ENCODE peak calls at places on chromosomes 13 and 19, in eight cellular contexts. D is neural progenitor cell; S is heart right ventricle; N is hepatocyte; Z is breast epithelium; G is ovary; O is CD4-positive, CD25-positive, alpha-beta regulatory T cell; C is psoas muscle. Y is an unnamed sample.
A peak's percentile ranks its signal among the peaks of the same experiment; 100 is the strongest.

GRCh38 chr19:43675269-43675879 is 5.4 kb upstream of the PLAUR start:
- DNase-seq in C (no peak), G (no peak), D (no peak), Z (peak; percentile 74), O (no peak), N (peak; percentile 86), S (no peak), Y (peak; percentile 89)

GRCh38 chr19:30148803-30149202 is 206.8 kb downstream of the URI1 start:
- DNase-seq in Z (no peak), S (no peak), G (no peak), D (no peak), N (no peak), C (no peak), O (no peak), Y (no peak)

GRCh38 chr13:47665041-47665440 is 336.0 kb downstream of the SUCLA2 start:
- DNase-seq in D (peak; percentile 24), N (no peak), S (no peak), C (no peak), G (no peak), Z (no peak), O (no peak), Y (no peak)

GRCh38 chr13:45447050-45447661 is 17.6 kb upstream of the COG3 start:
- DNase-seq in C (no peak), D (no peak), G (peak; percentile 45), N (no peak), Z (no peak), O (no peak), S (no peak), Y (no peak)

GRCh38 chr13:28750187-28751045 is 31.6 kb upstream of the SLC46A3 start:
- DNase-seq in G (no peak), O (no peak), N (no peak), S (no peak), C (no peak), Z (no peak), D (no peak), Y (no peak)

GRCh38 chr13:22271963-22272362 is 601.1 kb downstream of the FGF9 start:
- DNase-seq in G (no peak), C (no peak), Z (no peak), O (no peak), N (no peak), S (no peak), D (no peak), Y (no peak)

GRCh38 chr19:51044327-51044726 is 9.5 kb upstream of the KLK12 start:
- DNase-seq in G (no peak), N (no peak), O (no peak), D (no peak), C (no peak), S (no peak), Z (peak; percentile 48), Y (no peak)

GRCh38 chr13:112097770-112098169 is 30.8 kb downstream of the SOX1 start:
- DNase-seq in S (no peak), N (no peak), Z (no peak), D (no peak), O (no peak), G (no peak), C (no peak), Y (no peak)

GRCh38 chr13:107867701-107868661 is 347.4 kb downstream of the LIG4 start:
- DNase-seq in D (peak; percentile 83), O (no peak), N (peak; percentile 76), C (no peak), S (peak; percentile 6), Z (no peak), G (no peak), Y (peak; percentile 75)

GRCh38 chr13:86725105-86725504 is 925.9 kb upstream of the SLITRK6 start:
- DNase-seq in S (no peak), Z (no peak), N (no peak), C (no peak), D (peak; percentile 57), G (no peak), O (no peak), Y (no peak)

GRCh38 chr19:38975214-38975860 is at the start of gene FBXO17:
- DNase-seq in O (no peak), G (peak; percentile 66), S (peak; percentile 61), Z (no peak), D (peak; percentile 77), C (peak; percentile 65), N (peak; percentile 90), Y (peak; percentile 85)

GRCh38 chr19:4503224-4504170 is 14.8 kb downstream of the PLIN4 start:
- DNase-seq in D (peak; percentile 45), Z (no peak), N (no peak), O (no peak), G (no peak), S (no peak), C (no peak), Y (no peak)

GRCh38 chr13:30676672-30677071 is 58.7 kb upstream of the ALOX5AP start:
- DNase-seq in C (no peak), N (peak; percentile 12), D (no peak), O (no peak), G (no peak), S (no peak), Z (no peak), Y (no peak)

GRCh38 chr19:48501961-48502719 is 9.5 kb downstream of the LMTK3 start:
- DNase-seq in O (peak; percentile 69), D (peak; percentile 99), N (peak; percentile 97), C (no peak), S (no peak), Z (peak; percentile 98), G (no peak), Y (peak; percentile 97)

GRCh38 chr13:60619461-60619860 is 222.4 kb downstream of the TDRD3 start:
- DNase-seq in G (no peak), Z (no peak), N (no peak), C (no peak), S (no peak), O (no peak), D (no peak), Y (no peak)

GRCh38 chr13:97124237-97124636 is 97.9 kb upstream of the MBNL2 start:
- DNase-seq in Z (no peak), C (no peak), S (no peak), N (no peak), D (no peak), O (no peak), G (no peak), Y (no peak)

GRCh38 chr13:97125051-97125809 is 96.9 kb upstream of the MBNL2 start:
- DNase-seq in Z (no peak), D (peak; percentile 38), S (no peak), O (no peak), G (peak; percentile 39), C (peak; percentile 43), N (peak; percentile 88), Y (no peak)

GRCh38 chr13:97127842-97128241 is 94.3 kb upstream of the MBNL2 start:
- DNase-seq in C (no peak), G (no peak), Z (no peak), S (no peak), O (no peak), N (no peak), D (no peak), Y (no peak)

GRCh38 chr13:97122381-97122996 is 99.6 kb upstream of the MBNL2 start:
- DNase-seq in Z (no peak), D (no peak), S (no peak), O (no peak), N (no peak), G (no peak), C (no peak), Y (no peak)

GRCh38 chr13:97125810-97126738 is 96.1 kb upstream of the MBNL2 start:
- DNase-seq in D (no peak), S (no peak), O (no peak), G (no peak), Z (no peak), N (peak; percentile 64), C (peak; percentile 41), Y (no peak)
- H3K4me3 ChIP-seq in D (no peak overlapping the region), S (no peak overlapping the region), O (no peak overlapping the region), G (no peak overlapping the region), Z (no peak overlapping the region), N (no peak overlapping the region), C (peak overlapping the region; percentile 38), Y (no peak overlapping the region)

DNA sequence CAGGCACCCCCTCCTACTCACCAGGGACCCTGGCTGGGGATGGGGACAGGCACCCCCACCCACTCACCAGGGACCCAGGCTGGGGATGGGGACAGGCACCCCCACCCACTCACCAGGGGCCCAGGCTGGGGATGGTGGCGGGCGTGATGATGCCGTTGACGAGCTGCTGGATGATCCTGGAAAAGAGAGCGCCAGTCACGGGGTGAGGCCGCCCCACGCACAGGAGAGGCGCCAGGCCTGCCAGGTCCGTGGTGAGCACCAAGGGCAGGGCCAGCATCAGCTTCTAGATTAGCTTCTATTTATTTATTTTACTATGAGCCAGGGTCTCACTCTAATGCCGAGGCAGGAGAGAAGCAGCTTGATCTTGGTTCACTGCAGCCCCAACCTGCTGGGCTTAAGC is 10.4 kb downstream of the FGF22 start:
- DNase-seq in D (no peak), O (no peak), Z (no peak), C (no peak), G (no peak), N (no peak), S (no peak), Y (no peak)
- H3K36me3 ChIP-seq in D (no peaks in the 10 kb centered on the region), O (peaks cover 62% of the 10 kb centered on the region), Z (no peaks in the 10 kb centered on the region), C (peaks cover 7% of the 10 kb centered on the region), G (no peaks in the 10 kb centered on the region), N (no peaks in the 10 kb centered on the region), S (peaks cover 95% of the 10 kb centered on the region), Y (no peaks in the 10 kb centered on the region)

GRCh38 chr13:23434431-23434830 is 929 bp upstream of the SACS start:
- DNase-seq in C (no peak), Z (no peak), G (no peak), O (no peak), D (no peak), S (no peak), N (no peak), Y (no peak)

GRCh38 chr13:23433171-23434153 is at the start of gene SACS:
- DNase-seq in O (no peak), C (no peak), D (peak; percentile 95), N (peak; percentile 45), G (no peak), S (no peak), Z (no peak), Y (no peak)

GRCh38 chr13:23436680-23437079 is 3.2 kb upstream of the SACS start:
- DNase-seq in S (no peak), G (no peak), O (no peak), N (no peak), Z (no peak), D (no peak), C (no peak), Y (no peak)

GRCh38 chr13:23430664-23431063 is 2.8 kb downstream of the SACS start:
- DNase-seq in Z (no peak), D (no peak), G (no peak), O (no peak), N (no peak), C (no peak), S (no peak), Y (no peak)

DNA sequence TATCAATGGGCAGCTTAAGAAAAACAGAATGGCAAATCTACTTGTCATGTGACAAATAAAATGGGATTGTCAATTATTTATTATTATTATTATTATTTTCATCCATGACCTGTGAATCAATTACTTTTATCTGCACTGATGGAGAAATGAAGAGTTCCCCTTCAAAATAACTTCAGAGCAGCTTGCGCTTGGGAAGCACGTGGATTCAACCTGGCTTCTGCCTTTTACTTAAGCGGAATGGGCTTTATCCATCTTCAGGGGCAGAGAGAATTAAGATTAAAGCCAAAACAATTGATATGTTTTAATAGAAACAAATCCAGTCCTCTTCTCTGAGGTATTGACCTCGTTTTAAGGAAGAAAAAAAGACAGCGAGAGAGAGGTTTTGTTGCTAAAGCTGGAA is 913 bp downstream of the SACS start:
- DNase-seq in Z (no peak), O (no peak), C (no peak), S (no peak), G (no peak), N (no peak), D (peak; percentile 41), Y (no peak)
- H3K27ac ChIP-seq in Z (no peak overlapping the region), O (no peak overlapping the region), C (peak overlapping the region; percentile 82), S (no peak overlapping the region), G (no peak overlapping the region), N (peak overlapping the region; percentile 29), D (peak overlapping the region; percentile 50), Y (no peak overlapping the region)

GRCh38 chr13:93496985-93497673 is 270.5 kb downstream of the GPC6 start:
- DNase-seq in D (peak; percentile 11), S (no peak), C (no peak), G (no peak), N (peak; percentile 40), O (no peak), Z (no peak), Y (no peak)
- H3K4me3 ChIP-seq in D (no peak overlapping the region), S (no peak overlapping the region), C (no peak overlapping the region), G (no peak overlapping the region), N (peak overlapping the region; percentile 2), O (no peak overlapping the region), Z (no peak overlapping the region), Y (no peak overlapping the region)

Y was measured in kidney.